ENCODE peak calls at places on chromosomes 5 and 9, in seven cellular contexts. H, R, M, P, X, Q and T are unnamed samples.

GRCh38 chr9:16431666-16432065 is 438.8 kb downstream of the BNC2 start:
- DNase-seq in R (no peak), M (no peak), P (no peak), X (no peak), H (no peak), Q (no peak), T (no peak)

GRCh38 chr5:132704875-132705274 is 31.1 kb downstream of the IL4 start:
- DNase-seq in X (no peak), M (no peak), P (no peak), R (no peak), Q (no peak), H (no peak), T (no peak)

GRCh38 chr5:34053133-34053532 is 10.1 kb upstream of the C1QTNF3 start:
- DNase-seq in M (peak; percentile 15), H (no peak), P (no peak), R (peak; percentile 73), Q (no peak), X (no peak), T (no peak)

GRCh38 chr5:55919625-55920024 is 68.5 kb downstream of the IL31RA start:
- DNase-seq in X (no peak), M (no peak), P (no peak), Q (no peak), R (no peak), H (no peak), T (no peak)

GRCh38 chr5:99355881-99356280 is 427.1 kb upstream of the CHD1 start:
- DNase-seq in R (no peak), X (no peak), Q (no peak), P (no peak), H (no peak), M (no peak), T (no peak)

GRCh38 chr5:122153230-122153629 is 23.9 kb downstream of the ZNF474 start:
- DNase-seq in H (no peak), Q (no peak), M (no peak), X (no peak), R (peak; percentile 79), P (no peak), T (no peak)

GRCh38 chr9:128333368-128333969 is 6.9 kb upstream of the SLC27A4 start:
- DNase-seq in Q (no peak), H (no peak), M (no peak), X (no peak), P (peak; percentile 27), R (no peak), T (no peak)

GRCh38 chr5:149441194-149441753 is 62.2 kb upstream of the IL17B start:
- DNase-seq in R (no peak), Q (no peak), H (no peak), X (no peak), M (no peak), P (no peak), T (no peak)

GRCh38 chr9:34059954-34060353 is 11.3 kb upstream of the UBAP2 start:
- DNase-seq in M (no peak), X (no peak), P (no peak), R (no peak), Q (no peak), H (no peak), T (no peak)

GRCh38 chr9:111524731-111525055 is 286 bp upstream of the ZNF483 start:
- DNase-seq in X (no peak), R (no peak), M (no peak), Q (no peak), H (no peak), P (no peak), T (no peak)

GRCh38 chr9:115138151-115138550 is 20.2 kb upstream of the TNC start:
- DNase-seq in M (no peak), P (no peak), X (no peak), R (no peak), H (no peak), Q (no peak), T (no peak)

GRCh38 chr5:112146323-112146848 is 272.7 kb downstream of the EPB41L4A start:
- DNase-seq in R (peak; percentile 77), Q (no peak), H (no peak), M (peak; percentile 42), X (peak; percentile 60), P (no peak), T (peak; percentile 40)

GRCh38 chr5:1950096-1950707 is 67.5 kb upstream of the IRX4 start:
- DNase-seq in R (no peak), P (no peak), H (no peak), M (no peak), X (no peak), Q (no peak), T (no peak)

GRCh38 chr5:157447246-157447645 is 12.8 kb upstream of the NIPAL4 start:
- DNase-seq in P (no peak), X (no peak), M (peak; percentile 55), R (no peak), Q (peak; percentile 17), H (no peak), T (no peak)

GRCh38 chr5:141326088-141326854 is 4.0 kb upstream of the PCDHGA1 start:
- DNase-seq in X (peak; percentile 60), H (peak; percentile 53), P (peak; percentile 26), M (peak; percentile 11), R (peak; percentile 52), Q (no peak), T (peak; percentile 58)

GRCh38 chr5:150650713-150651000 is 10.2 kb downstream of the SYNPO start:
- DNase-seq in R (no peak), P (no peak), X (no peak), Q (no peak), M (no peak), H (no peak), T (no peak)

GRCh38 chr9:98944130-98945074 is 695 bp downstream of the COL15A1 start:
- DNase-seq in M (no peak), H (no peak), X (peak; percentile 61), Q (peak; percentile 14), R (no peak), P (peak; percentile 39), T (peak; percentile 34)

GRCh38 chr9:137407590-137408300 is 15.2 kb downstream of the EXD3 start:
- DNase-seq in R (no peak), Q (no peak), H (no peak), X (peak; percentile 78), P (no peak), M (no peak), T (peak; percentile 70)

GRCh38 chr5:5374034-5374715 is 48.3 kb upstream of the ICE1 start:
- DNase-seq in Q (no peak), M (no peak), X (no peak), R (no peak), H (no peak), P (no peak), T (no peak)

GRCh38 chr9:137310190-137311052 is 8.3 kb upstream of the NRARP start:
- DNase-seq in H (no peak), R (no peak), X (no peak), P (no peak), M (peak; percentile 29), Q (no peak), T (no peak)

GRCh38 chr5:135891804-135892203 is 3.8 kb downstream of the IL9 start:
- DNase-seq in R (no peak), Q (no peak), P (peak; percentile 51), M (no peak), X (no peak), H (no peak), T (no peak)

GRCh38 chr9:1708215-1708614 is 306.9 kb upstream of the SMARCA2 start:
- DNase-seq in M (no peak), P (no peak), R (no peak), X (no peak), Q (no peak), H (no peak), T (no peak)

GRCh38 chr9:136963751-136964150 is 11.7 kb downstream of the LCN12 start:
- DNase-seq in R (no peak), Q (no peak), P (no peak), H (no peak), M (no peak), X (no peak), T (no peak)

GRCh38 chr9:33351547-33351946 is 50.8 kb downstream of the AQP7 start:
- DNase-seq in P (no peak), X (no peak), Q (no peak), H (no peak), M (no peak), R (no peak), T (no peak)

GRCh38 chr9:3698531-3698930 is 172.7 kb upstream of the RFX3 start:
- DNase-seq in Q (no peak), R (no peak), M (no peak), X (no peak), H (no peak), P (no peak), T (no peak)

GRCh38 chr5:130520211-130520610 is 615.9 kb downstream of the CHSY3 start:
- DNase-seq in M (no peak), X (no peak), Q (no peak), R (no peak), H (no peak), P (no peak), T (no peak)

GRCh38 chr9:92952861-92953620 is 5.7 kb downstream of the FGD3 start:
- DNase-seq in P (no peak), X (no peak), Q (no peak), M (no peak), R (no peak), H (no peak), T (no peak)

GRCh38 chr5:93249651-93250289 is 331.2 kb downstream of the NR2F1-AS1 start:
- DNase-seq in Q (no peak), H (no peak), M (no peak), X (no peak), P (peak; percentile 8), R (no peak), T (no peak)

GRCh38 chr9:125867752-125868400 is 120.7 kb downstream of the PBX3 start:
- DNase-seq in P (no peak), X (no peak), Q (no peak), H (peak; percentile 11), M (no peak), R (no peak), T (no peak)

GRCh38 chr9:87280421-87280820 is 217.2 kb upstream of the DAPK1 start:
- DNase-seq in Q (no peak), X (no peak), P (no peak), H (no peak), R (no peak), M (no peak), T (no peak)

GRCh38 chr5:131265318-131265803 is 1.5 kb downstream of the CDC42SE2 start:
- DNase-seq in R (no peak), X (no peak), Q (no peak), M (peak; percentile 46), P (no peak), H (no peak), T (no peak)

GRCh38 chr5:163658702-163659567 is 153.5 kb downstream of the MAT2B start:
- DNase-seq in Q (no peak), R (no peak), M (no peak), P (no peak), X (no peak), H (no peak), T (no peak)